ENCODE peak calls at places on chromosomes 1 and 21, in four cellular contexts. V is uterus, O is A549, L is WTC11. M is an unnamed sample.
A peak's percentile ranks its signal among the peaks of the same experiment; 100 is the strongest.

GRCh38 chr1:234918216-234918841 is 210.3 kb downstream of the TOMM20 start:
- DNase-seq in L (no peak), O (no peak), V (no peak), M (peak; percentile 74)

GRCh38 chr1:76465030-76465429 is 390.5 kb downstream of the ST6GALNAC3 start:
- DNase-seq in O (no peak), V (no peak), L (no peak), M (no peak)

GRCh38 chr1:68725353-68725752 is 228.5 kb upstream of the DEPDC1 start:
- DNase-seq in O (no peak), L (no peak), V (peak; percentile 35), M (no peak)

GRCh38 chr1:51963592-51964308 is 26.8 kb downstream of the RAB3B start:
- DNase-seq in O (no peak), L (no peak), V (no peak), M (no peak)

GRCh38 chr1:53579221-53580008 is 120.2 kb downstream of the DMRTB1 start:
- DNase-seq in V (no peak), O (no peak), L (no peak), M (no peak)

GRCh38 chr1:223886516-223886921 is 40.8 kb upstream of the TP53BP2 start:
- DNase-seq in L (no peak), O (no peak), V (no peak), M (no peak)

GRCh38 chr1:23657659-23658275 is 33.8 kb upstream of the RPL11 start:
- DNase-seq in O (peak; percentile 63), V (no peak), L (peak; percentile 89), M (peak; percentile 84)

GRCh38 chr1:154866995-154867795 is 2.9 kb downstream of the KCNN3 start:
- DNase-seq in O (no peak), L (no peak), V (peak; percentile 70), M (no peak)

GRCh38 chr1:180186831-180187230 is 32.2 kb downstream of the QSOX1 start:
- DNase-seq in L (no peak), V (no peak), O (no peak), M (no peak)

GRCh38 chr1:109801791-109802135 is 38.0 kb upstream of the EPS8L3 start:
- DNase-seq in O (no peak), L (no peak), V (peak; percentile 7), M (no peak)

GRCh38 chr1:83102630-83103071 is 896.3 kb downstream of the TTLL7 start:
- DNase-seq in V (no peak), O (no peak), L (no peak), M (no peak)

GRCh38 chr1:172429324-172430127 is 9.0 kb downstream of the C1orf105 start:
- DNase-seq in V (peak; percentile 42), O (peak; percentile 82), L (peak; percentile 16), M (peak; percentile 25)

GRCh38 chr1:189253601-189254350 is 1223.9 kb downstream of the BRINP3 start:
- DNase-seq in V (no peak), L (no peak), O (no peak), M (no peak)

GRCh38 chr1:166139735-166140134 is 27.1 kb downstream of the FAM78B start:
- DNase-seq in V (no peak), O (no peak), L (no peak), M (no peak)

GRCh38 chr1:156623946-156624813 is 5.0 kb downstream of the HAPLN2 start:
- DNase-seq in L (peak; percentile 82), V (peak; percentile 63), O (peak; percentile 78), M (peak; percentile 69)

GRCh38 chr1:51303751-51304196 is 26.6 kb downstream of the TTC39A start:
- DNase-seq in O (no peak), L (no peak), V (no peak), M (no peak)

GRCh38 chr1:33119532-33120217 is 38.7 kb downstream of the AZIN2 start:
- DNase-seq in O (no peak), L (peak; percentile 69), V (no peak), M (no peak)

GRCh38 chr1:160398823-160399222 is 1.5 kb upstream of the VANGL2 start:
- DNase-seq in V (no peak), O (no peak), L (no peak), M (no peak)

GRCh38 chr1:194045416-194045815 is 859.0 kb upstream of the B3GALT2 start:
- DNase-seq in L (no peak), O (peak; percentile 13), V (no peak), M (no peak)

GRCh38 chr1:246566808-246567154 is 525 bp downstream of the CNST start:
- DNase-seq in L (no peak), V (no peak), O (no peak), M (no peak)

GRCh38 chr1:48903291-48903690 is 126.6 kb upstream of the BEND5 start:
- DNase-seq in V (no peak), L (no peak), O (no peak), M (no peak)
- TF ChIP-seq CTCF in V (no peak), L (no peak), O (no peak), M (no peak)

GRCh38 chr21:18522181-18522771 is 118.7 kb upstream of the TMPRSS15 start:
- DNase-seq in L (no peak), V (no peak), O (no peak), M (no peak)
- TF ChIP-seq CTCF in L (no peak), V (no peak), O (no peak), M (no peak)

GRCh38 chr1:153404768-153405167 is 11.6 kb upstream of the S100A7A start:
- DNase-seq in L (peak; percentile 81), V (no peak), O (peak; percentile 47), M (peak; percentile 55)
- TF ChIP-seq CTCF in L (peak; percentile 79), V (no peak), O (peak; percentile 25), M (peak; percentile 74)

GRCh38 chr1:85343612-85344255 is 67.3 kb upstream of the BCL10 start:
- DNase-seq in V (no peak), L (no peak), O (no peak), M (no peak)
- TF ChIP-seq CTCF in V (no peak), L (no peak), O (no peak), M (no peak)

DNA sequence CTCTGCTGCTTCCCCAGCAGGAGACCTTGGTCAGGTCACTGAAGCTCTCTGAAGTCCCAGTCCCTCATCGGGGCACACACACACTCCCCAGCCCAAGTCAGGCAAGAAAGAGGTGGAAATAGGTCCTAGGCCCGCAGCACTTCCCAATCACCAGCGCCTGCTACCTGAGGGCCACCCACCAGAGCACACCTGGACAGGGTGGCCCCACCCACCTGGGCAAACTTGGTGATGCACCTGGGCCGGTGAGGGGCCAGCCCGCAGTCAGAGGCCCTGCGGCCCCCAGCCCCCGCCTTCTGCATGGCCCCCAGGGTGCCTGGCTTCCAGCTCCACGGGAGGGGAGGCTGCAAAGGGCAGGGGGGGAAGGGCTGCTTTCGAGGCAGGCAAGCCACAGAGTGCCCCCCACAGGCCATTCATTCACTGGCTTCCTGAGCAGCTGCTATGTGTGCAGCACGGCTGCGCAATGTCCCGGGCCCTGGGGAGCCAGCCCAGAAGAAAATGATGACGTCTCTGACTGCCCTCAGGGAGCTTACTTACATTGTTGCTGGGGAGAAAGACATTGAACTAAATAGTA is 4.7 kb downstream of the SH2D5 start:
- DNase-seq in V (no peak), L (peak; percentile 68), O (no peak), M (no peak)
- TF ChIP-seq CTCF in V (no peak), L (no peak), O (no peak), M (no peak)

M was measured in endothelial cell.